ENCODE peak calls at places on chromosomes 5 and 9, in nine cellular contexts. J is NAMALWA; U is neural crest cell; R is endothelial cell; V is left colon; K is EL; H is AG08396; G is spleen; O is central memory CD4-positive, alpha-beta T cell. D is an unnamed sample.

GRCh38 chr9:100427366-100428263 is 672 bp downstream of the MSANTD3 start:
- DNase-seq in J (peak; percentile 43), K (peak; percentile 81), R (peak; percentile 47), U (no peak), G (no peak), H (peak; percentile 68), O (peak; percentile 30), V (peak; percentile 61), D (peak; percentile 83)

GRCh38 chr5:149367249-149367971 is 9.6 kb downstream of the PCYOX1L start:
- DNase-seq in K (peak; percentile 77), J (peak; percentile 82), U (peak; percentile 77), H (peak; percentile 85), R (peak; percentile 78), O (peak; percentile 35), G (no peak), V (peak; percentile 54), D (peak; percentile 84)

GRCh38 chr5:161446655-161447054 is 99.9 kb downstream of the GABRB2 start:
- DNase-seq in O (no peak), H (no peak), K (no peak), R (no peak), V (no peak), U (no peak), G (no peak), J (no peak), D (no peak)

GRCh38 chr5:157387683-157388093 is 72.3 kb upstream of the NIPAL4 start:
- DNase-seq in K (peak; percentile 91), O (no peak), J (no peak), H (peak; percentile 72), R (no peak), G (no peak), U (no peak), V (peak; percentile 43), D (peak; percentile 33)

GRCh38 chr5:180807654-180808414 is 5.2 kb upstream of the MGAT1 start:
- DNase-seq in U (no peak), R (no peak), J (peak; percentile 40), K (no peak), O (no peak), G (no peak), V (no peak), H (no peak), D (no peak)

GRCh38 chr9:93072383-93072795 is 13.9 kb downstream of the SUSD3 start:
- DNase-seq in O (no peak), U (no peak), J (peak; percentile 82), G (no peak), H (peak; percentile 53), R (no peak), K (peak; percentile 34), V (no peak), D (no peak)

GRCh38 chr5:177995691-177996595 is at the start of gene PROP1:
- DNase-seq in J (no peak), V (no peak), G (no peak), K (no peak), O (no peak), U (no peak), R (no peak), H (no peak), D (no peak)

GRCh38 chr9:12627091-12627490 is 66.1 kb upstream of the TYRP1 start:
- DNase-seq in R (no peak), J (no peak), H (no peak), G (no peak), U (no peak), V (no peak), K (no peak), O (no peak), D (no peak)

GRCh38 chr5:77683171-77683732 is 44.7 kb upstream of the OTP start:
- DNase-seq in U (no peak), J (no peak), K (no peak), O (no peak), H (no peak), R (no peak), G (no peak), V (no peak), D (no peak)

GRCh38 chr9:37917315-37917731 is 13.4 kb upstream of the SLC25A51 start:
- DNase-seq in H (no peak), G (peak; percentile 72), J (no peak), K (no peak), U (no peak), O (no peak), R (no peak), V (no peak), D (no peak)

GRCh38 chr9:18824095-18824666 is 208.8 kb downstream of the SAXO1 start:
- DNase-seq in K (no peak), J (no peak), U (no peak), H (peak; percentile 15), O (no peak), V (no peak), G (no peak), R (no peak), D (no peak)

GRCh38 chr5:16937023-16937379 is 913 bp upstream of the MYO10 start:
- DNase-seq in U (no peak), H (no peak), V (peak; percentile 75), J (no peak), G (peak; percentile 41), O (no peak), K (no peak), R (no peak), D (no peak)

GRCh38 chr9:91302831-91303230 is 58.9 kb downstream of the AUH start:
- DNase-seq in H (peak; percentile 61), J (no peak), K (peak; percentile 86), U (no peak), G (no peak), V (no peak), O (no peak), R (no peak), D (peak; percentile 54)

GRCh38 chr9:30913331-30913730 is 1471.1 kb upstream of the ACO1 start:
- DNase-seq in O (no peak), V (no peak), G (no peak), H (no peak), R (no peak), U (no peak), K (no peak), J (no peak), D (no peak)

GRCh38 chr9:90307177-90307833 is 335.3 kb downstream of the DIRAS2 start:
- DNase-seq in O (no peak), U (no peak), J (no peak), G (no peak), V (no peak), K (no peak), R (no peak), H (no peak), D (no peak)

GRCh38 chr5:16844952-16845351 is 91.1 kb downstream of the MYO10 start:
- DNase-seq in U (no peak), R (no peak), H (no peak), G (no peak), K (no peak), O (no peak), V (no peak), J (no peak), D (no peak)

GRCh38 chr5:34522599-34523381 is 133.3 kb upstream of the RAI14 start:
- DNase-seq in V (peak; percentile 67), H (peak; percentile 61), O (peak; percentile 17), U (peak; percentile 62), G (no peak), K (peak; percentile 88), R (peak; percentile 64), J (peak; percentile 78), D (peak; percentile 65)

GRCh38 chr5:125196479-125197183 is 450.2 kb upstream of the ZNF608 start:
- DNase-seq in H (no peak), R (no peak), V (no peak), G (no peak), O (no peak), U (no peak), K (no peak), J (no peak), D (no peak)

GRCh38 chr9:9791621-9792020 is 821.2 kb downstream of the PTPRD start:
- DNase-seq in V (no peak), J (peak; percentile 62), U (no peak), O (no peak), R (no peak), H (no peak), K (no peak), G (no peak), D (no peak)

GRCh38 chr5:73419414-73420390 is 28.9 kb downstream of the FOXD1 start:
- DNase-seq in G (no peak), J (no peak), R (peak; percentile 34), O (no peak), K (peak; percentile 67), V (no peak), H (peak; percentile 66), U (peak; percentile 36), D (no peak)

GRCh38 chr5:130289132-130290088 is 385.1 kb downstream of the CHSY3 start:
- DNase-seq in U (no peak), V (no peak), J (no peak), O (no peak), G (no peak), R (no peak), K (no peak), H (no peak), D (peak; percentile 27)

GRCh38 chr9:89863837-89864236 is 259.0 kb downstream of the GADD45G start:
- DNase-seq in G (peak; percentile 47), V (no peak), K (no peak), J (no peak), R (no peak), U (no peak), H (no peak), O (no peak), D (no peak)

GRCh38 chr9:91161465-91162275 is 200.0 kb downstream of the AUH start:
- DNase-seq in U (no peak), J (no peak), R (no peak), O (no peak), K (no peak), H (no peak), V (no peak), G (no peak), D (no peak)

D was measured in H54.